ENCODE peak calls at places on chromosomes 6 and 20, in nine cellular contexts. One of them, this sample, is unnamed.

GRCh38 chr20:63941282-63942060 is 14.7 kb downstream of the UCKL1 start:
- DNase-seq in H54: peak
- DNase-seq in IMR-90: no peak
- DNase-seq in body of pancreas: peak
- DNase-seq in spleen: peak
- DNase-seq in uterus: no peak
- DNase-seq in lower leg skin: no peak
- DNase-seq in stomach: peak
- DNase-seq in Peyer's patch: peak
- DNase-seq in this sample: peak

GRCh38 chr6:38349795-38350194 is 289.9 kb downstream of the BTBD9 start:
- DNase-seq in H54: no peak
- DNase-seq in IMR-90: peak
- DNase-seq in body of pancreas: no peak
- DNase-seq in spleen: no peak
- DNase-seq in uterus: no peak
- DNase-seq in lower leg skin: no peak
- DNase-seq in stomach: no peak
- DNase-seq in Peyer's patch: no peak
- DNase-seq in this sample: no peak

GRCh38 chr20:57326667-57327455 is 2.7 kb upstream of the SPO11 start:
- DNase-seq in H54: no peak
- DNase-seq in IMR-90: no peak
- DNase-seq in body of pancreas: no peak
- DNase-seq in spleen: no peak
- DNase-seq in uterus: no peak
- DNase-seq in lower leg skin: peak
- DNase-seq in stomach: no peak
- DNase-seq in Peyer's patch: peak
- DNase-seq in this sample: no peak

GRCh38 chr6:70763754-70764153 is 96.1 kb downstream of the SMAP1 start:
- DNase-seq in H54: no peak
- DNase-seq in IMR-90: peak
- DNase-seq in body of pancreas: no peak
- DNase-seq in spleen: no peak
- DNase-seq in uterus: no peak
- DNase-seq in lower leg skin: no peak
- DNase-seq in stomach: no peak
- DNase-seq in Peyer's patch: no peak
- DNase-seq in this sample: no peak

GRCh38 chr20:667351-668034 is 8.1 kb downstream of the SCRT2 start:
- DNase-seq in H54: peak
- DNase-seq in IMR-90: peak
- DNase-seq in body of pancreas: peak
- DNase-seq in spleen: peak
- DNase-seq in uterus: no peak
- DNase-seq in lower leg skin: no peak
- DNase-seq in stomach: peak
- DNase-seq in Peyer's patch: peak
- DNase-seq in this sample: peak

GRCh38 chr6:121274896-121275295 is 59.4 kb downstream of the TBC1D32 start:
- DNase-seq in H54: no peak
- DNase-seq in IMR-90: no peak
- DNase-seq in body of pancreas: no peak
- DNase-seq in spleen: no peak
- DNase-seq in uterus: no peak
- DNase-seq in lower leg skin: no peak
- DNase-seq in stomach: no peak
- DNase-seq in Peyer's patch: no peak
- DNase-seq in this sample: no peak

GRCh38 chr6:33197431-33198048 is 2.9 kb downstream of the RXRB start:
- DNase-seq in H54: peak
- DNase-seq in IMR-90: peak
- DNase-seq in body of pancreas: peak
- DNase-seq in spleen: peak
- DNase-seq in uterus: no peak
- DNase-seq in lower leg skin: no peak
- DNase-seq in stomach: peak
- DNase-seq in Peyer's patch: peak
- DNase-seq in this sample: peak

GRCh38 chr20:1185781-1186334 is 1.1 kb upstream of the TMEM74B start:
- DNase-seq in H54: peak
- DNase-seq in IMR-90: peak
- DNase-seq in body of pancreas: peak
- DNase-seq in spleen: no peak
- DNase-seq in uterus: no peak
- DNase-seq in lower leg skin: no peak
- DNase-seq in stomach: peak
- DNase-seq in Peyer's patch: peak
- DNase-seq in this sample: peak

GRCh38 chr20:36653456-36653855 is 7.5 kb upstream of the SLA2 start:
- DNase-seq in H54: no peak
- DNase-seq in IMR-90: no peak
- DNase-seq in body of pancreas: no peak
- DNase-seq in spleen: no peak
- DNase-seq in uterus: no peak
- DNase-seq in lower leg skin: peak
- DNase-seq in stomach: no peak
- DNase-seq in Peyer's patch: no peak
- DNase-seq in this sample: no peak

GRCh38 chr20:48398506-48399449 is 429.0 kb downstream of the PREX1 start:
- DNase-seq in H54: no peak
- DNase-seq in IMR-90: no peak
- DNase-seq in body of pancreas: no peak
- DNase-seq in spleen: no peak
- DNase-seq in uterus: no peak
- DNase-seq in lower leg skin: no peak
- DNase-seq in stomach: no peak
- DNase-seq in Peyer's patch: no peak
- DNase-seq in this sample: no peak

GRCh38 chr20:51542894-51543788 is 622 bp upstream of the NFATC2 start:
- DNase-seq in H54: no peak
- DNase-seq in IMR-90: no peak
- DNase-seq in body of pancreas: no peak
- DNase-seq in spleen: peak
- DNase-seq in uterus: no peak
- DNase-seq in lower leg skin: no peak
- DNase-seq in stomach: no peak
- DNase-seq in Peyer's patch: no peak
- DNase-seq in this sample: no peak

GRCh38 chr20:51542033-51542893 is at the start of gene NFATC2:
- DNase-seq in H54: no peak
- DNase-seq in IMR-90: no peak
- DNase-seq in body of pancreas: peak
- DNase-seq in spleen: peak
- DNase-seq in uterus: peak
- DNase-seq in lower leg skin: no peak
- DNase-seq in stomach: peak
- DNase-seq in Peyer's patch: peak
- DNase-seq in this sample: peak

GRCh38 chr20:51545515-51545914 is 3.0 kb upstream of the NFATC2 start:
- DNase-seq in H54: no peak
- DNase-seq in IMR-90: no peak
- DNase-seq in body of pancreas: no peak
- DNase-seq in spleen: no peak
- DNase-seq in uterus: no peak
- DNase-seq in lower leg skin: no peak
- DNase-seq in stomach: no peak
- DNase-seq in Peyer's patch: no peak
- DNase-seq in this sample: no peak

GRCh38 chr20:51540585-51540984 is 1.9 kb downstream of the NFATC2 start:
- DNase-seq in H54: no peak
- DNase-seq in IMR-90: no peak
- DNase-seq in body of pancreas: no peak
- DNase-seq in spleen: no peak
- DNase-seq in uterus: no peak
- DNase-seq in lower leg skin: no peak
- DNase-seq in stomach: no peak
- DNase-seq in Peyer's patch: no peak
- DNase-seq in this sample: peak

DNA sequence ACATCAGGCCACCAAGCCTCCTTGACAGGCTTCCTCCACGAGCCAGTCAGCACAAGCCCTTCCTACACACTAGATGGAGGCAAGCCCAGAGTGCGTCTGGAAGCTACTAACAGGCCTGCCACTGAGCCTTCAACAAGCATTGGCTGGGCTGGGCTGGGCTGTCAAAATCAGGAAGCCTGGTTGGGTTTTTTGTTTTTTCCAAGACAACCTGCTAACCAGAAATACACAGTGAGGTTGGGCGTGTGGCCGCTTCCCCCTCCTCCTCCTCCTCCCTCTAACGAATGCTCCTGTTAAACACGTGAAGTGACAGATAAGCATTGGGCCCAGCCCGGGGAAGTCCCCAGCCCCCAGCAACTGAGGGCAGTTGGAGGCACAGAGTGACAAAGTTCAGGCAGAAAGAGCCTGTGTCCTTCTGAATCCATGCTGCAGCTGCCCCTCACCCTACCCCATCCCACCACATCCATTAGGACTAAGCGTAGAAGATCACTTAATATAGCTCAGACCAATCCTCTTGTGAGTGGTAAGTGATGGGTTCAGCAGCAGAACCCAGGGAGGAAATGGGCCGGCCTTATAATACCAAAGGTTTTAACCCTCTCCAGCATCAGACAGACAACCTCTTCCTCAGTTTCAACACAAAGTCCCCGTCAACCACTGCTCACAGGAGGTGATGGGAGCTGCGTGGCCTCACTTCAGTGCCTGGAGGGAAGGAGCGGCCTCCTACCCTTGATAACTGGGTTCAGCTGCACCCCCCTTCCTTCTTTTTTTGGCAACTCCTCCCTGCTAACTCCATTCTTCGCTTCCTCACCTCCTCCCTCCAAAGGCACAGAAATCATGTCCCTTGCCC is 1.1 kb downstream of the NFATC2 start:
- DNase-seq in H54: no peak
- DNase-seq in IMR-90: peak
- DNase-seq in body of pancreas: peak
- DNase-seq in spleen: peak
- DNase-seq in uterus: peak
- DNase-seq in lower leg skin: peak
- DNase-seq in stomach: peak
- DNase-seq in Peyer's patch: peak
- DNase-seq in this sample: peak
- TF ChIP-seq POLR2A in H54: no peak
- TF ChIP-seq POLR2A in IMR-90: peak
- TF ChIP-seq POLR2A in body of pancreas: no peak
- TF ChIP-seq POLR2A in spleen: no peak
- TF ChIP-seq POLR2A in uterus: no peak
- TF ChIP-seq POLR2A in lower leg skin: no peak
- TF ChIP-seq POLR2A in stomach: no peak
- TF ChIP-seq POLR2A in Peyer's patch: no peak
- TF ChIP-seq POLR2A in this sample: peak

GRCh38 chr6:403659-404655 is 12.4 kb downstream of the IRF4 start:
- DNase-seq in H54: no peak
- DNase-seq in IMR-90: no peak
- DNase-seq in body of pancreas: no peak
- DNase-seq in spleen: peak
- DNase-seq in uterus: no peak
- DNase-seq in lower leg skin: no peak
- DNase-seq in stomach: no peak
- DNase-seq in Peyer's patch: peak
- DNase-seq in this sample: no peak
- TF ChIP-seq POLR2A in H54: no peak
- TF ChIP-seq POLR2A in IMR-90: no peak
- TF ChIP-seq POLR2A in body of pancreas: no peak
- TF ChIP-seq POLR2A in spleen: no peak
- TF ChIP-seq POLR2A in uterus: no peak
- TF ChIP-seq POLR2A in lower leg skin: no peak
- TF ChIP-seq POLR2A in stomach: no peak
- TF ChIP-seq POLR2A in Peyer's patch: no peak
- TF ChIP-seq POLR2A in this sample: no peak

GRCh38 chr6:102154874-102155273 is 761.4 kb downstream of the GRIK2 start:
- DNase-seq in H54: no peak
- DNase-seq in IMR-90: no peak
- DNase-seq in body of pancreas: no peak
- DNase-seq in spleen: no peak
- DNase-seq in uterus: no peak
- DNase-seq in lower leg skin: no peak
- DNase-seq in stomach: no peak
- DNase-seq in Peyer's patch: no peak
- DNase-seq in this sample: no peak

GRCh38 chr6:102154176-102154575 is 760.7 kb downstream of the GRIK2 start:
- DNase-seq in H54: no peak
- DNase-seq in IMR-90: no peak
- DNase-seq in body of pancreas: no peak
- DNase-seq in spleen: no peak
- DNase-seq in uterus: no peak
- DNase-seq in lower leg skin: no peak
- DNase-seq in stomach: no peak
- DNase-seq in Peyer's patch: no peak
- DNase-seq in this sample: no peak

DNA sequence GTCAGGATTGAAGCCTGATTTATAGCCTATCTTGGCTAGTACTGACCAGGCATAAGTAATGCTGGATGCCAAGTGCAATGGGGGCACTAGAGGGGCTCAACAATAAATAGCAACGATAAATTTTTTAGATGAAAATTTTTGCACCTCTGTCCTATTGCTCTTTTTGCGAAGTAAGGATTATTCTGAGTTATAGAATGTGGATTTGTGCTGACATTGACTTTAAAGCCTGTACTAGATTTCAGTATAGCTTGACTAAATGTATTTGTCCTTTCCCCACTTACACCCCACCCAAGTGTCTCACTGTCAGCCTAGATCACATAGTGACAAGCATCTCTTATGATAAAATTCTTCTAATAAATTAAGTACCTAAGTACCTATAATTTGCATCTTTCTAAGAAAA is 757.0 kb downstream of the GRIK2 start:
- DNase-seq in H54: no peak
- DNase-seq in IMR-90: no peak
- DNase-seq in body of pancreas: no peak
- DNase-seq in spleen: no peak
- DNase-seq in uterus: no peak
- DNase-seq in lower leg skin: no peak
- DNase-seq in stomach: no peak
- DNase-seq in Peyer's patch: no peak
- DNase-seq in this sample: no peak
- TF ChIP-seq POLR2A in H54: no peak
- TF ChIP-seq POLR2A in IMR-90: no peak
- TF ChIP-seq POLR2A in body of pancreas: no peak
- TF ChIP-seq POLR2A in spleen: no peak
- TF ChIP-seq POLR2A in uterus: no peak
- TF ChIP-seq POLR2A in lower leg skin: no peak
- TF ChIP-seq POLR2A in stomach: no peak
- TF ChIP-seq POLR2A in Peyer's patch: no peak
- TF ChIP-seq POLR2A in this sample: no peak

DNA sequence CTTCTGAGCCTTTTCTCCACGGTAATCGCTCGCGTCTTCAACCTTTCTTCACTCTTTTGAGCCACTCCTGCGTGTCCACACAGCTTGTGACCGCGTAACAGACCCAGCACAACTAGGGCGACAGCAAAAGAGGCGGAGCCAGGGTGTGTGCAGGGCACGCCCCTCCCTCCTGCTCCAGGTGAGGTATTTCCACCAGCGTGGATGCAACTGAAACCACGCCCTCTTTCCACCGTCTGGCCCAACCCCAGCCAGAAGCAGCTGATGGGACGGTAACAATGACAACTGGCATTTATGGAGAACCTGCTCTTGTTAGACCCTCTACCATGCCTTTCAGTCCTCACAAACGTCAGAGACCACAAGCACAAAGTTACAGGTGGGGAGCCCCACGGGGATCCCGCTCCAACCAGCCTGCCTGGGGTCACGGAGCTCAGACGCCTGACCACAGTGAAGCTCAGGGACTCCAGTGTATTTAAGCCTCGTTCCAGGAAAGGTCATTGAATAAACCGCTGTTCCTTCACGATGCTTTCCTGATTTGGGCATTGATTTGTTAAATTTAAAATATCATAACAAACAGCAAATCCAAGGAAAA is 2.0 kb downstream of the PXDC1 start:
- DNase-seq in H54: no peak
- DNase-seq in IMR-90: no peak
- DNase-seq in body of pancreas: peak
- DNase-seq in spleen: no peak
- DNase-seq in uterus: no peak
- DNase-seq in lower leg skin: peak
- DNase-seq in stomach: peak
- DNase-seq in Peyer's patch: peak
- DNase-seq in this sample: no peak
- TF ChIP-seq POLR2A in H54: no peak
- TF ChIP-seq POLR2A in IMR-90: no peak
- TF ChIP-seq POLR2A in body of pancreas: no peak
- TF ChIP-seq POLR2A in spleen: no peak
- TF ChIP-seq POLR2A in uterus: no peak
- TF ChIP-seq POLR2A in lower leg skin: no peak
- TF ChIP-seq POLR2A in stomach: no peak
- TF ChIP-seq POLR2A in Peyer's patch: no peak
- TF ChIP-seq POLR2A in this sample: no peak